ENCODE peak calls at places on chromosome X, in six cellular contexts. C is brain microvascular endothelial cell; R is lower lobe of right lung; O is IMR-90; J is tibial nerve; X is CD8-positive, alpha-beta T cell. P is an unnamed sample.

GRCh38 chrX:97039363-97040029 is 155.8 kb downstream of the RPA4 start:
- DNase-seq in C (peak), R (no peak), O (peak), J (peak), X (no peak), P (no peak)

GRCh38 chrX:25076941-25077500 is 61.3 kb upstream of the ARX start:
- DNase-seq in C (no peak), R (no peak), O (no peak), J (no peak), X (no peak), P (no peak)

GRCh38 chrX:21985332-21985777 is 44.8 kb downstream of the SMS start:
- DNase-seq in C (peak), R (no peak), O (peak), J (peak), X (peak), P (peak)

GRCh38 chrX:23334871-23335599 is 386 bp downstream of the PTCHD1 start:
- DNase-seq in C (no peak), R (no peak), O (no peak), J (no peak), X (no peak), P (no peak)

GRCh38 chrX:81238166-81238565 is 36.3 kb downstream of the SH3BGRL start:
- DNase-seq in C (no peak), R (no peak), O (no peak), J (no peak), X (no peak), P (no peak)

GRCh38 chrX:124829930-124830329 is 483.6 kb downstream of the SH2D1A start:
- DNase-seq in C (no peak), R (no peak), O (no peak), J (no peak), X (no peak), P (no peak)

GRCh38 chrX:53194308-53194707 is 30.7 kb downstream of the KDM5C start:
- DNase-seq in C (no peak), R (no peak), O (no peak), J (no peak), X (no peak), P (no peak)

GRCh38 chrX:106611323-106611681 is 476 bp upstream of the RADX start:
- DNase-seq in C (no peak), R (no peak), O (no peak), J (no peak), X (no peak), P (no peak)

GRCh38 chrX:136189222-136189621 is 41.9 kb downstream of the FHL1 start:
- DNase-seq in C (no peak), R (no peak), O (no peak), J (no peak), X (no peak), P (no peak)

GRCh38 chrX:70454441-70455365 is 10.1 kb downstream of the DLG3 start:
- DNase-seq in C (peak), R (peak), O (peak), J (peak), X (peak), P (peak)

GRCh38 chrX:133410555-133410954 is 4.7 kb downstream of the GPC4 start:
- DNase-seq in C (no peak), R (no peak), O (no peak), J (no peak), X (no peak), P (no peak)

GRCh38 chrX:48064261-48064660 is 7.2 kb downstream of the ZNF630 start:
- DNase-seq in C (no peak), R (no peak), O (no peak), J (no peak), X (no peak), P (no peak)

DNA sequence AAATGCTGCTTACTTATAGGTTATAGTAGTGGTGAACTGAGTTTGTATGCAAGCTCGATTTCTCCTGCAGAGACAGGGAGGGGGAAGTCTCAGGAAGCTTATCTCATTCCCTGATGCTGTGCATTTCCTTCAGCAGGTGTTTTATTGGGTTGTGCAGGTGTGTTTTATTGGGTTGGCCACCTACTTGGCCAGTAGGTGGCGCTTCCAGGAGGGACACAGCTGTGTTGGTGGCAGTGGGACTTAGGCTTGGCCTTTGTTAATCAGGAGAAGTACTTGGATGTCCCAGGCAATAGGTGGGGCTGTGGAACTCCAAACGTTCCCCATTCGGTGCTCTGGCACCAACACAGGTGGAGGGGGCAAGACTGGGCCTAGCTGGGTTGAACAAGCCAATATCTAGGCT is 196.0 kb upstream of the DCAF8L1 start:
- DNase-seq in C (no peak), R (no peak), O (no peak), J (no peak), X (no peak), P (no peak)
- TF ChIP-seq CTCF in C (peak), R (no peak), O (peak), J (no peak), X (no peak), P (no peak)

DNA sequence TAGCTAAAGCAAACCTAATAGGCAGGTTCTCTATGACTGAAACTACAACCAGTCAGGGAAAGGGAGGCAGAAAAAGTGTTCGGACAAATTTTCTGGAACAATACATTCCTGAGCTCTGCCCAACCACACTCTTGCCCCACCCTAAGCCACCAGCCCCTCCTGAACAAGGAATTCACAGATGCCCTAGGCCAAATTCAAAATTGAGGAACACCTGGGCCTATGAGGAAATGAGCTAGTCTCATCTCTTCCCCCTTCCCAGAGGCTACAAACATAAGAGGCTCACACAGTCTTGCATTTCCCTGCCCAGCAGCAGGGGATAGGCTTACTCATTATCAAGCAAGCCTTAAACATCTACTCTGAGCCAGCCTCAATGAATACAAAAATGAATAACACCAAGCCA is 284.7 kb downstream of the ZNF674 start:
- DNase-seq in C (no peak), R (no peak), O (no peak), J (no peak), X (no peak), P (no peak)
- H3K27ac ChIP-seq in C (no peak), R (no peak), O (no peak), J (no peak), X (no peak), P (no peak)

GRCh38 chrX:18206657-18207056 is 14.0 kb downstream of the BEND2 start:
- DNase-seq in C (no peak), R (no peak), O (no peak), J (no peak), X (no peak), P (no peak)

DNA sequence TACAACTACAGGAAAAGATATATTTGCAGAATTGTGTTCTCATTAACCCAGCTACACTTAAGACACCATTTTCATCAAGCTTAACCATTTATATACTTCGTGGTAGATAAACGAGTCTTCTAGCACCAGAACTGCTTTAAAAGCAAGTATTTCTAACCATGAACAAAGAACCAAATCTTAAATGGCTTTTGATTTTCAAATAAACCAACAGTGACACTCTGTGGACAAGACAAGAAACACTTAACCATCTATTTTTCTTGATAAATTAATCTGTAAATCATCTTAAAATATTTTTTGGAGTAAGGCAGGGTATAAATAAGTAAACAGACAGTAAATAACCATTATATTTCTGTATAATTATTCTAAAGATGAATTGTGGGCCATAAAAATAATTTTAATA is 10.2 kb downstream of the BEND2 start:
- DNase-seq in C (no peak), R (no peak), O (peak), J (no peak), X (no peak), P (no peak)
- TF ChIP-seq CTCF in C (no peak), R (no peak), O (peak), J (peak), X (no peak), P (no peak)

GRCh38 chrX:150897371-150898319 is 823 bp downstream of the CD99L2 start:
- DNase-seq in C (no peak), R (peak), O (no peak), J (no peak), X (peak), P (peak)
- H3K27ac ChIP-seq in C (peak), R (peak), O (peak), J (peak), X (peak), P (no peak)

GRCh38 chrX:93538575-93538974 is 134.8 kb downstream of the NAP1L3 start:
- DNase-seq in C (no peak), R (no peak), O (no peak), J (no peak), X (no peak), P (no peak)
- TF ChIP-seq CTCF in C (no peak), R (no peak), O (peak), J (peak), X (no peak), P (no peak)

GRCh38 chrX:150736478-150736877 is 43.3 kb downstream of the MTMR1 start:
- DNase-seq in C (no peak), R (no peak), O (no peak), J (no peak), X (no peak), P (no peak)
- H3K27ac ChIP-seq in C (no peak), R (peak), O (no peak), J (no peak), X (no peak), P (no peak)

P was measured in CD4-positive, alpha-beta T cell.